ENCODE peak calls at places on chromosome 2, in six cellular contexts. One of them, this sample, is unnamed.

GRCh38 chr2:179861777-179862117 is 335 bp upstream of the ZNF385B start:
- DNase-seq in H1: no peak
- DNase-seq in IMR-90: peak; percentile 5
- DNase-seq in neuronal stem cell: peak; percentile 38
- DNase-seq in mesenchymal stem cell: peak; percentile 23
- DNase-seq in H9: no peak
- DNase-seq in this sample: no peak

GRCh38 chr2:210092791-210093190 is 78.4 kb downstream of the KANSL1L start:
- DNase-seq in H1: no peak
- DNase-seq in IMR-90: no peak
- DNase-seq in neuronal stem cell: no peak
- DNase-seq in mesenchymal stem cell: no peak
- DNase-seq in H9: no peak
- DNase-seq in this sample: no peak

GRCh38 chr2:171432969-171433762 is 624 bp downstream of the METTL8 start:
- DNase-seq in H1: no peak
- DNase-seq in IMR-90: peak; percentile 18
- DNase-seq in neuronal stem cell: no peak
- DNase-seq in mesenchymal stem cell: peak; percentile 52
- DNase-seq in H9: peak; percentile 45
- DNase-seq in this sample: peak; percentile 25

GRCh38 chr2:65386340-65386739 is 46.1 kb downstream of the SPRED2 start:
- DNase-seq in H1: no peak
- DNase-seq in IMR-90: no peak
- DNase-seq in neuronal stem cell: no peak
- DNase-seq in mesenchymal stem cell: peak; percentile 50
- DNase-seq in H9: no peak
- DNase-seq in this sample: no peak

GRCh38 chr2:58635801-58636375 is 394.8 kb upstream of the FANCL start:
- DNase-seq in H1: no peak
- DNase-seq in IMR-90: no peak
- DNase-seq in neuronal stem cell: no peak
- DNase-seq in mesenchymal stem cell: no peak
- DNase-seq in H9: no peak
- DNase-seq in this sample: no peak

GRCh38 chr2:128324008-128324896 is 5.6 kb upstream of the HS6ST1 start:
- DNase-seq in H1: no peak
- DNase-seq in IMR-90: no peak
- DNase-seq in neuronal stem cell: no peak
- DNase-seq in mesenchymal stem cell: no peak
- DNase-seq in H9: no peak
- DNase-seq in this sample: no peak

GRCh38 chr2:105919826-105920225 is 175.1 kb downstream of the NCK2 start:
- DNase-seq in H1: no peak
- DNase-seq in IMR-90: peak; percentile 62
- DNase-seq in neuronal stem cell: no peak
- DNase-seq in mesenchymal stem cell: peak; percentile 25
- DNase-seq in H9: no peak
- DNase-seq in this sample: peak; percentile 33

GRCh38 chr2:231521443-231521842 is 8.8 kb downstream of the NMUR1 start:
- DNase-seq in H1: no peak
- DNase-seq in IMR-90: no peak
- DNase-seq in neuronal stem cell: no peak
- DNase-seq in mesenchymal stem cell: no peak
- DNase-seq in H9: no peak
- DNase-seq in this sample: no peak

GRCh38 chr2:238498188-238498587 is 71.5 kb downstream of the ASB1 start:
- DNase-seq in H1: no peak
- DNase-seq in IMR-90: no peak
- DNase-seq in neuronal stem cell: no peak
- DNase-seq in mesenchymal stem cell: no peak
- DNase-seq in H9: peak; percentile 8
- DNase-seq in this sample: no peak

GRCh38 chr2:17557596-17557995 is 17.1 kb downstream of the VSNL1 start:
- DNase-seq in H1: no peak
- DNase-seq in IMR-90: no peak
- DNase-seq in neuronal stem cell: no peak
- DNase-seq in mesenchymal stem cell: no peak
- DNase-seq in H9: no peak
- DNase-seq in this sample: no peak

DNA sequence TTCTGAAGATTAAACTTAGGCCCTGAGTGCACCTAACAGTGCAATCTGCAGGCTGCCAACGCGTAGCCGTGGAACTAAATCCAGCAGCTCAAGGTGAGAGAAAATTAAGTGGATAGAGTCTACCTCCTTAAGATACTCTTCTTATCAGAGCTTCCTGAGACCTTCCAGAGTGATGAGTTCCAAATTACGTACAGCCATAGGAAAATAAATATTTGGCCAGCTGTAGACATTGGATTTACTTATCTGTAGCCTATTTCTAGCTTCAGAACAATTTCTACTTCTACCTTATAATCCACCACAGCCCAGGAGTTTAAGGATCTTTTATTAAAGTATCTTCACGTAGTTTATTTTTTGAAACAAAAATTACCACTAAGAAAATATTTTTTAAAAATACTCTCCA is 20.3 kb upstream of the SPTBN1 start:
- DNase-seq in H1: no peak
- DNase-seq in IMR-90: no peak
- DNase-seq in neuronal stem cell: no peak
- DNase-seq in mesenchymal stem cell: no peak
- DNase-seq in H9: no peak
- DNase-seq in this sample: no peak
- H4K8ac ChIP-seq in H1: no peak overlapping the region
- H4K8ac ChIP-seq in IMR-90: no peak overlapping the region
- H4K8ac ChIP-seq in neuronal stem cell: no peak overlapping the region
- H4K8ac ChIP-seq in mesenchymal stem cell: no peak overlapping the region
- H4K8ac ChIP-seq in H9: no peak overlapping the region
- H4K8ac ChIP-seq in this sample: no peak overlapping the region

DNA sequence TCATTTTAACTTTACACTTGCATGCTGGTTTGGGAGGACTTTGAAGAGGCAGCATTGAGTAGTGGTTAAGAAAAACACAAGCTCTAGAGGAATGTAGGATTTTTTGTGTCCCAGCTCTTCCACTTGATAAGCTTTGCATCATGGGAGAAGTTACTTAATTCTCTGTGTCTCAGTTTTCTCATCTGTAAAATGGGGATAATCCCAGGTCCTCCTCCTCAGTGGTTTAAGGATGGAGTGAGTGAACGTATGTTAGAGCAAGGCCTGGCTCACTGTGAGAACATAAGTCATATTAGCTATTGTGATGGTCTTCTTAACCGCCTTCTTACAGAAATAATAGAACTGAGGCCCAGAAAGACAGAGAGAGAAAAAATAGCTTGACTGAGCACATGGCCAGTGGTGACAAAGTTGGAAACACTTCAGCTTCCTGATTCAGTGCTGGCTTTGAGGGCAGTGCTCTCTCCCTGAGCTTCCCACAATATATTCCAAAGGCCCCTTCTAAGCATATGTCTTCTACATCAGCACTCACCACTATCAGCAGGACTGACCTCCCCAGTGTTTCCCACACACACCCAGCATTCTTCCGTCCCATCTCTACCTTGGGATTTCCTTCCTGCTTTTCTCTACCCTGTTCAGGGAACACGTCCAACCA is 214.8 kb upstream of the TNP1 start:
- DNase-seq in H1: no peak
- DNase-seq in IMR-90: peak; percentile 60
- DNase-seq in neuronal stem cell: no peak
- DNase-seq in mesenchymal stem cell: peak; percentile 87
- DNase-seq in H9: no peak
- DNase-seq in this sample: no peak
- H3K14ac ChIP-seq in H1: no peak overlapping the region
- H3K14ac ChIP-seq in IMR-90: peak overlapping the region; percentile 74
- H3K14ac ChIP-seq in neuronal stem cell: no peak overlapping the region
- H3K14ac ChIP-seq in mesenchymal stem cell: no peak overlapping the region
- H3K14ac ChIP-seq in H9: no peak overlapping the region
- H3K14ac ChIP-seq in this sample: no peak overlapping the region

GRCh38 chr2:47006374-47007220 is 91.0 kb upstream of the MCFD2 start:
- DNase-seq in H1: no peak
- DNase-seq in IMR-90: no peak
- DNase-seq in neuronal stem cell: no peak
- DNase-seq in mesenchymal stem cell: no peak
- DNase-seq in H9: no peak
- DNase-seq in this sample: no peak
- H3K4me1 ChIP-seq in H1: no peaks in the 10 kb centered on the region
- H3K4me1 ChIP-seq in IMR-90: peaks cover 32% of the 10 kb centered on the region
- H3K4me1 ChIP-seq in neuronal stem cell: peaks cover 38% of the 10 kb centered on the region
- H3K4me1 ChIP-seq in mesenchymal stem cell: peaks cover 30% of the 10 kb centered on the region
- H3K4me1 ChIP-seq in H9: no peaks in the 10 kb centered on the region
- H3K4me1 ChIP-seq in this sample: peaks cover 38% of the 10 kb centered on the region

GRCh38 chr2:42810126-42810970 is 18.0 kb upstream of the HAAO start:
- DNase-seq in H1: peak; percentile 87
- DNase-seq in IMR-90: peak; percentile 97
- DNase-seq in neuronal stem cell: peak; percentile 95
- DNase-seq in mesenchymal stem cell: peak; percentile 96
- DNase-seq in H9: peak; percentile 92
- DNase-seq in this sample: peak; percentile 99

GRCh38 chr2:42808301-42808700 is 15.9 kb upstream of the HAAO start:
- DNase-seq in H1: no peak
- DNase-seq in IMR-90: no peak
- DNase-seq in neuronal stem cell: no peak
- DNase-seq in mesenchymal stem cell: no peak
- DNase-seq in H9: no peak
- DNase-seq in this sample: no peak

GRCh38 chr2:42809131-42809875 is 16.9 kb upstream of the HAAO start:
- DNase-seq in H1: no peak
- DNase-seq in IMR-90: no peak
- DNase-seq in neuronal stem cell: no peak
- DNase-seq in mesenchymal stem cell: no peak
- DNase-seq in H9: no peak
- DNase-seq in this sample: no peak

GRCh38 chr2:42810971-42811865 is 18.8 kb upstream of the HAAO start:
- DNase-seq in H1: peak; percentile 21
- DNase-seq in IMR-90: peak; percentile 35
- DNase-seq in neuronal stem cell: peak; percentile 56
- DNase-seq in mesenchymal stem cell: peak; percentile 66
- DNase-seq in H9: peak; percentile 78
- DNase-seq in this sample: peak; percentile 20

DNA sequence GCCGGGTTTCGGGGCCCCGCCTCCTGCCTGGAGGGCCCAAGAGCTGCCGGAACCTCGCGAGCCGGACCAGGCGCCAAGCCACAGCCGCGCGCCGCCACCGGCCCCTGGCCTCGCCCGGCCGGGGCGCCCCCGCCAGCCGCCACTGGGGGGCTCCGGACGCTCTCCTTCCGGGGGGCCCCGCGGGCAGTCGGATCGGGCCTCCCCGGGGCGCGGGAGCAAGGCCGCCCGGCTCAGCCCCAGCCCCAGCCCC is 17.4 kb upstream of the HAAO start:
- DNase-seq in H1: peak; percentile 21
- DNase-seq in IMR-90: peak; percentile 77
- DNase-seq in neuronal stem cell: no peak
- DNase-seq in mesenchymal stem cell: peak; percentile 85
- DNase-seq in H9: peak; percentile 81
- DNase-seq in this sample: peak; percentile 44
- H4K8ac ChIP-seq in H1: no peak overlapping the region
- H4K8ac ChIP-seq in IMR-90: peak overlapping the region; percentile 73
- H4K8ac ChIP-seq in neuronal stem cell: no peak overlapping the region
- H4K8ac ChIP-seq in mesenchymal stem cell: peak overlapping the region; percentile 32
- H4K8ac ChIP-seq in H9: no peak overlapping the region
- H4K8ac ChIP-seq in this sample: peak overlapping the region; percentile 80

GRCh38 chr2:108492364-108492763 is 41.9 kb upstream of the LIMS1 start:
- DNase-seq in H1: no peak
- DNase-seq in IMR-90: peak; percentile 94
- DNase-seq in neuronal stem cell: no peak
- DNase-seq in mesenchymal stem cell: peak; percentile 98
- DNase-seq in H9: no peak
- DNase-seq in this sample: peak; percentile 76
- H3K14ac ChIP-seq in H1: no peak overlapping the region
- H3K14ac ChIP-seq in IMR-90: peak overlapping the region; percentile 64
- H3K14ac ChIP-seq in neuronal stem cell: no peak overlapping the region
- H3K14ac ChIP-seq in mesenchymal stem cell: no peak overlapping the region
- H3K14ac ChIP-seq in H9: no peak overlapping the region
- H3K14ac ChIP-seq in this sample: no peak overlapping the region

This sample was measured in trophoblast cell.